ENCODE peak calls at places on chromosomes 6 and 20, in seven cellular contexts. One of them, this sample, is unnamed.
A peak's percentile ranks its signal among the peaks of the same experiment; 100 is the strongest.

GRCh38 chr20:56656632-56657031 is 27.5 kb downstream of the TFAP2C start:
- DNase-seq in neuronal stem cell: no peak
- DNase-seq in mesenchymal stem cell: no peak
- DNase-seq in H9: no peak
- DNase-seq in IMR-90: no peak
- DNase-seq in trophoblast cell: peak; percentile 53
- DNase-seq in H1: no peak
- DNase-seq in this sample: no peak

GRCh38 chr6:82118150-82118562 is 129.4 kb downstream of the IBTK start:
- DNase-seq in trophoblast cell: no peak
- DNase-seq in H1: no peak
- DNase-seq in mesenchymal stem cell: no peak
- DNase-seq in IMR-90: no peak
- DNase-seq in neuronal stem cell: no peak
- DNase-seq in H9: no peak
- DNase-seq in this sample: no peak

GRCh38 chr20:16982091-16982726 is 234.1 kb downstream of the OTOR start:
- DNase-seq in IMR-90: no peak
- DNase-seq in trophoblast cell: no peak
- DNase-seq in H1: no peak
- DNase-seq in mesenchymal stem cell: no peak
- DNase-seq in neuronal stem cell: no peak
- DNase-seq in H9: no peak
- DNase-seq in this sample: no peak

GRCh38 chr6:139965393-139965792 is 590.9 kb upstream of the CITED2 start:
- DNase-seq in H1: no peak
- DNase-seq in IMR-90: peak; percentile 68
- DNase-seq in neuronal stem cell: no peak
- DNase-seq in H9: no peak
- DNase-seq in trophoblast cell: no peak
- DNase-seq in mesenchymal stem cell: peak; percentile 53
- DNase-seq in this sample: no peak

GRCh38 chr6:169110934-169111602 is 142.6 kb downstream of the THBS2 start:
- DNase-seq in trophoblast cell: no peak
- DNase-seq in H9: no peak
- DNase-seq in H1: no peak
- DNase-seq in IMR-90: no peak
- DNase-seq in neuronal stem cell: no peak
- DNase-seq in mesenchymal stem cell: no peak
- DNase-seq in this sample: no peak

GRCh38 chr6:8828376-8828775 is 393.0 kb upstream of the SLC35B3 start:
- DNase-seq in H1: no peak
- DNase-seq in neuronal stem cell: no peak
- DNase-seq in IMR-90: no peak
- DNase-seq in trophoblast cell: no peak
- DNase-seq in mesenchymal stem cell: no peak
- DNase-seq in H9: no peak
- DNase-seq in this sample: no peak

GRCh38 chr6:66307490-66307889 is 600.5 kb upstream of the EYS start:
- DNase-seq in H9: no peak
- DNase-seq in neuronal stem cell: no peak
- DNase-seq in mesenchymal stem cell: peak; percentile 20
- DNase-seq in trophoblast cell: no peak
- DNase-seq in IMR-90: no peak
- DNase-seq in H1: no peak
- DNase-seq in this sample: peak; percentile 25

GRCh38 chr20:3224681-3225421 is 14.1 kb downstream of the SLC4A11 start:
- DNase-seq in trophoblast cell: no peak
- DNase-seq in mesenchymal stem cell: no peak
- DNase-seq in H9: no peak
- DNase-seq in neuronal stem cell: no peak
- DNase-seq in IMR-90: no peak
- DNase-seq in H1: no peak
- DNase-seq in this sample: no peak

GRCh38 chr6:11714116-11714797 is 64.3 kb downstream of the ADTRP start:
- DNase-seq in neuronal stem cell: no peak
- DNase-seq in H1: no peak
- DNase-seq in H9: no peak
- DNase-seq in IMR-90: no peak
- DNase-seq in mesenchymal stem cell: no peak
- DNase-seq in trophoblast cell: no peak
- DNase-seq in this sample: no peak

GRCh38 chr6:36414481-36414880 is 27.0 kb upstream of the ETV7 start:
- DNase-seq in H9: no peak
- DNase-seq in IMR-90: peak; percentile 8
- DNase-seq in neuronal stem cell: no peak
- DNase-seq in mesenchymal stem cell: peak; percentile 8
- DNase-seq in trophoblast cell: peak; percentile 63
- DNase-seq in H1: no peak
- DNase-seq in this sample: peak; percentile 9

GRCh38 chr6:45713981-45714685 is 301.5 kb downstream of the CLIC5 start:
- DNase-seq in trophoblast cell: no peak
- DNase-seq in neuronal stem cell: no peak
- DNase-seq in IMR-90: no peak
- DNase-seq in H1: no peak
- DNase-seq in H9: no peak
- DNase-seq in mesenchymal stem cell: no peak
- DNase-seq in this sample: no peak

GRCh38 chr6:38214159-38214558 is 394.6 kb downstream of the ZFAND3 start:
- DNase-seq in H9: no peak
- DNase-seq in trophoblast cell: no peak
- DNase-seq in neuronal stem cell: no peak
- DNase-seq in H1: no peak
- DNase-seq in mesenchymal stem cell: no peak
- DNase-seq in IMR-90: no peak
- DNase-seq in this sample: no peak

GRCh38 chr6:41577356-41577864 is 31.2 kb downstream of the FOXP4 start:
- DNase-seq in mesenchymal stem cell: no peak
- DNase-seq in trophoblast cell: no peak
- DNase-seq in IMR-90: no peak
- DNase-seq in neuronal stem cell: no peak
- DNase-seq in H9: no peak
- DNase-seq in H1: no peak
- DNase-seq in this sample: no peak

GRCh38 chr20:39878809-39879208 is 810.2 kb downstream of the MAFB start:
- DNase-seq in H9: no peak
- DNase-seq in trophoblast cell: no peak
- DNase-seq in mesenchymal stem cell: no peak
- DNase-seq in neuronal stem cell: no peak
- DNase-seq in H1: no peak
- DNase-seq in IMR-90: no peak
- DNase-seq in this sample: no peak

GRCh38 chr6:106168097-106168888 is 82.2 kb downstream of the PRDM1 start:
- DNase-seq in H1: no peak
- DNase-seq in mesenchymal stem cell: no peak
- DNase-seq in neuronal stem cell: no peak
- DNase-seq in trophoblast cell: no peak
- DNase-seq in H9: no peak
- DNase-seq in IMR-90: no peak
- DNase-seq in this sample: no peak

GRCh38 chr6:131867744-131868143 is 59.9 kb downstream of the ENPP1 start:
- DNase-seq in trophoblast cell: no peak
- DNase-seq in H9: no peak
- DNase-seq in mesenchymal stem cell: peak; percentile 25
- DNase-seq in H1: no peak
- DNase-seq in IMR-90: peak; percentile 66
- DNase-seq in neuronal stem cell: no peak
- DNase-seq in this sample: peak; percentile 70

GRCh38 chr6:3596736-3597135 is 139.9 kb upstream of the SLC22A23 start:
- DNase-seq in neuronal stem cell: no peak
- DNase-seq in trophoblast cell: no peak
- DNase-seq in mesenchymal stem cell: no peak
- DNase-seq in H9: no peak
- DNase-seq in H1: no peak
- DNase-seq in IMR-90: no peak
- DNase-seq in this sample: no peak

GRCh38 chr6:1047926-1048595 is 263.8 kb upstream of the FOXQ1 start:
- DNase-seq in H1: no peak
- DNase-seq in neuronal stem cell: no peak
- DNase-seq in mesenchymal stem cell: no peak
- DNase-seq in trophoblast cell: no peak
- DNase-seq in H9: no peak
- DNase-seq in IMR-90: no peak
- DNase-seq in this sample: no peak

GRCh38 chr6:16103708-16104107 is 25.2 kb upstream of the MYLIP start:
- DNase-seq in neuronal stem cell: no peak
- DNase-seq in IMR-90: no peak
- DNase-seq in trophoblast cell: no peak
- DNase-seq in H1: no peak
- DNase-seq in mesenchymal stem cell: no peak
- DNase-seq in H9: no peak
- DNase-seq in this sample: no peak

GRCh38 chr6:168219804-168220203 is 99.8 kb downstream of the DACT2 start:
- DNase-seq in IMR-90: no peak
- DNase-seq in trophoblast cell: no peak
- DNase-seq in neuronal stem cell: no peak
- DNase-seq in H9: no peak
- DNase-seq in mesenchymal stem cell: no peak
- DNase-seq in H1: no peak
- DNase-seq in this sample: no peak

GRCh38 chr6:87656857-87657256 is 45.2 kb downstream of the AKIRIN2 start:
- DNase-seq in neuronal stem cell: no peak
- DNase-seq in mesenchymal stem cell: no peak
- DNase-seq in H1: no peak
- DNase-seq in trophoblast cell: no peak
- DNase-seq in IMR-90: no peak
- DNase-seq in H9: no peak
- DNase-seq in this sample: no peak

GRCh38 chr20:40848530-40848929 is 159.5 kb upstream of the MAFB start:
- DNase-seq in H9: no peak
- DNase-seq in neuronal stem cell: no peak
- DNase-seq in IMR-90: no peak
- DNase-seq in trophoblast cell: no peak
- DNase-seq in mesenchymal stem cell: no peak
- DNase-seq in H1: no peak
- DNase-seq in this sample: no peak

GRCh38 chr6:163395122-163395521 is 19.4 kb upstream of the QKI start:
- DNase-seq in mesenchymal stem cell: no peak
- DNase-seq in neuronal stem cell: no peak
- DNase-seq in IMR-90: no peak
- DNase-seq in H9: no peak
- DNase-seq in H1: no peak
- DNase-seq in trophoblast cell: no peak
- DNase-seq in this sample: no peak

GRCh38 chr6:136549359-136550044 is 720 bp downstream of the MAP7 start:
- DNase-seq in neuronal stem cell: no peak
- DNase-seq in trophoblast cell: peak; percentile 7
- DNase-seq in IMR-90: no peak
- DNase-seq in H1: peak; percentile 83
- DNase-seq in mesenchymal stem cell: peak; percentile 36
- DNase-seq in H9: peak; percentile 53
- DNase-seq in this sample: peak; percentile 56

GRCh38 chr20:56786503-56786902 is 157.4 kb downstream of the TFAP2C start:
- DNase-seq in IMR-90: no peak
- DNase-seq in mesenchymal stem cell: no peak
- DNase-seq in H9: no peak
- DNase-seq in H1: no peak
- DNase-seq in trophoblast cell: no peak
- DNase-seq in neuronal stem cell: no peak
- DNase-seq in this sample: no peak

GRCh38 chr6:83884523-83884922 is 25.0 kb downstream of the CYB5R4 start:
- DNase-seq in neuronal stem cell: peak; percentile 21
- DNase-seq in H1: no peak
- DNase-seq in H9: no peak
- DNase-seq in IMR-90: peak; percentile 58
- DNase-seq in mesenchymal stem cell: peak; percentile 55
- DNase-seq in trophoblast cell: no peak
- DNase-seq in this sample: peak; percentile 38

DNA sequence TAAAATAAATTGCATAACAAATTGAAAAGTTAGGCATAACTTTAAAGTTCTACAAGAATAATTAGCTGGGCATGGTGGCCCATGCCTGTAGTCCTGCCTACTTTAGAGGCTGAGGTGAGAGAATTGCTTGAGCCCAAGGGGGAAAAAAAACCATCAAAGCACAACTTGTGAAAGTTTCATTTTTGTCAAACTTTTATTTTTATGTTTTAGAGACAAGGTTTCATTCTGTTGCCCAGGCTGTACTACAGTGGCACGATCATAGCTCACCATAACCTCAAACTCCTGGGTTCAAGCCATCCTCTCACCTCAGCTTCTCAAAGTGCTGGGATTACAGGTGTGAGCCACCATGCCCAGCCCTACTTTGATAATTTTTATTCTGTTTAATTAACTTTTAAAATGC is 14.2 kb downstream of the KATNA1 start:
- DNase-seq in neuronal stem cell: no peak
- DNase-seq in trophoblast cell: no peak
- DNase-seq in H1: no peak
- DNase-seq in IMR-90: no peak
- DNase-seq in mesenchymal stem cell: no peak
- DNase-seq in H9: no peak
- DNase-seq in this sample: no peak
- H2BK5ac ChIP-seq in neuronal stem cell: no peak overlapping the region
- H2BK5ac ChIP-seq in trophoblast cell: no peak overlapping the region
- H2BK5ac ChIP-seq in H1: no peak overlapping the region
- H2BK5ac ChIP-seq in IMR-90: no peak overlapping the region
- H2BK5ac ChIP-seq in mesenchymal stem cell: no peak overlapping the region
- H2BK5ac ChIP-seq in H9: no peak overlapping the region
- H2BK5ac ChIP-seq in this sample: no peak overlapping the region

GRCh38 chr6:44625996-44626395 is 238.5 kb downstream of the CDC5L start:
- DNase-seq in IMR-90: no peak
- DNase-seq in H1: no peak
- DNase-seq in mesenchymal stem cell: no peak
- DNase-seq in neuronal stem cell: no peak
- DNase-seq in trophoblast cell: no peak
- DNase-seq in H9: no peak
- DNase-seq in this sample: no peak
- H2BK5ac ChIP-seq in IMR-90: no peak overlapping the region
- H2BK5ac ChIP-seq in H1: peak overlapping the region; percentile 94
- H2BK5ac ChIP-seq in mesenchymal stem cell: no peak overlapping the region
- H2BK5ac ChIP-seq in neuronal stem cell: no peak overlapping the region
- H2BK5ac ChIP-seq in trophoblast cell: no peak overlapping the region
- H2BK5ac ChIP-seq in H9: no peak overlapping the region
- H2BK5ac ChIP-seq in this sample: no peak overlapping the region

GRCh38 chr6:84906514-84906913 is 142.1 kb upstream of the TBX18 start:
- DNase-seq in mesenchymal stem cell: no peak
- DNase-seq in trophoblast cell: no peak
- DNase-seq in H9: no peak
- DNase-seq in IMR-90: no peak
- DNase-seq in neuronal stem cell: no peak
- DNase-seq in H1: no peak
- DNase-seq in this sample: no peak
- H2BK5ac ChIP-seq in mesenchymal stem cell: no peak overlapping the region
- H2BK5ac ChIP-seq in trophoblast cell: no peak overlapping the region
- H2BK5ac ChIP-seq in H9: no peak overlapping the region
- H2BK5ac ChIP-seq in IMR-90: no peak overlapping the region
- H2BK5ac ChIP-seq in neuronal stem cell: no peak overlapping the region
- H2BK5ac ChIP-seq in H1: no peak overlapping the region
- H2BK5ac ChIP-seq in this sample: no peak overlapping the region

GRCh38 chr6:134190883-134191282 is 127.0 kb downstream of the SGK1 start:
- DNase-seq in mesenchymal stem cell: no peak
- DNase-seq in IMR-90: no peak
- DNase-seq in H1: no peak
- DNase-seq in trophoblast cell: no peak
- DNase-seq in neuronal stem cell: no peak
- DNase-seq in H9: no peak
- DNase-seq in this sample: no peak
- H2BK5ac ChIP-seq in mesenchymal stem cell: no peak overlapping the region
- H2BK5ac ChIP-seq in IMR-90: no peak overlapping the region
- H2BK5ac ChIP-seq in H1: no peak overlapping the region
- H2BK5ac ChIP-seq in trophoblast cell: no peak overlapping the region
- H2BK5ac ChIP-seq in neuronal stem cell: no peak overlapping the region
- H2BK5ac ChIP-seq in H9: no peak overlapping the region
- H2BK5ac ChIP-seq in this sample: no peak overlapping the region

This sample was measured in mesendoderm.